ENCODE peak calls at places on chromosomes 7 and 10, in five cellular contexts. G, X, W, E and F are unnamed samples.

GRCh38 chr7:131625817-131626372 is 69.5 kb upstream of the PODXL start:
- DNase-seq in W (peak; percentile 44), E (no peak), X (peak; percentile 86), G (peak; percentile 52), F (no peak)

GRCh38 chr10:124003481-124004371 is 89.7 kb downstream of the CHST15 start:
- DNase-seq in W (no peak), E (no peak), X (no peak), G (no peak), F (no peak)

GRCh38 chr7:143217806-143218205 is 4.0 kb upstream of the TAS2R40 start:
- DNase-seq in E (no peak), G (no peak), W (no peak), X (no peak), F (no peak)

GRCh38 chr10:91974960-91975359 is 51.4 kb downstream of the BTAF1 start:
- DNase-seq in E (peak; percentile 9), G (peak; percentile 67), W (peak; percentile 74), X (peak; percentile 82), F (peak; percentile 4)

GRCh38 chr7:930975-931758 is 23.3 kb downstream of the ADAP1 start:
- DNase-seq in X (no peak), G (no peak), W (no peak), E (no peak), F (no peak)

GRCh38 chr10:84026821-84027257 is 112.5 kb upstream of the GHITM start:
- DNase-seq in W (peak; percentile 18), E (no peak), G (peak; percentile 14), X (peak; percentile 29), F (no peak)

GRCh38 chr10:101939718-101940117 is 96.1 kb upstream of the KCNIP2 start:
- DNase-seq in E (no peak), G (no peak), X (no peak), W (peak; percentile 38), F (no peak)

GRCh38 chr7:147483634-147484292 is 1106.8 kb upstream of the C7orf33 start:
- DNase-seq in X (peak; percentile 39), G (peak; percentile 17), W (no peak), E (no peak), F (no peak)

GRCh38 chr7:131336956-131337355 is 9.3 kb downstream of the MKLN1 start:
- DNase-seq in X (peak; percentile 38), W (peak; percentile 38), G (peak; percentile 40), E (no peak), F (no peak)

GRCh38 chr7:41940760-41941343 is 238.0 kb upstream of the INHBA start:
- DNase-seq in E (peak; percentile 67), X (peak; percentile 88), G (peak; percentile 84), W (peak; percentile 86), F (no peak)

GRCh38 chr10:1807924-1808323 is 70.6 kb upstream of the ADARB2 start:
- DNase-seq in E (no peak), X (no peak), W (no peak), G (no peak), F (no peak)

GRCh38 chr7:16509829-16510228 is 16.8 kb upstream of the LRRC72 start:
- DNase-seq in E (no peak), G (no peak), X (no peak), W (no peak), F (no peak)

GRCh38 chr7:45001826-45002225 is 1.8 kb downstream of the CCM2 start:
- DNase-seq in X (no peak), G (no peak), E (no peak), W (no peak), F (no peak)

GRCh38 chr7:157373493-157373892 is 36.7 kb downstream of the DNAJB6 start:
- DNase-seq in X (no peak), G (no peak), W (no peak), E (no peak), F (no peak)

GRCh38 chr7:29039747-29040569 is 81.8 kb upstream of the TRIL start:
- DNase-seq in G (peak; percentile 23), E (no peak), X (peak; percentile 15), W (peak; percentile 26), F (no peak)

GRCh38 chr10:104993085-104993484 is 352.0 kb downstream of the SORCS3 start:
- DNase-seq in W (no peak), G (no peak), X (no peak), E (no peak), F (no peak)

GRCh38 chr7:23607130-23607529 is 9.9 kb downstream of the CCDC126 start:
- DNase-seq in X (no peak), G (no peak), W (no peak), E (no peak), F (no peak)

GRCh38 chr10:18689498-18689897 is 30.3 kb downstream of the ARL5B start:
- DNase-seq in E (no peak), W (peak; percentile 76), X (peak; percentile 64), G (peak; percentile 55), F (peak; percentile 10)

GRCh38 chr7:156616269-156617202 is 24.0 kb upstream of the RNF32 start:
- DNase-seq in X (no peak), E (no peak), W (peak; percentile 11), G (no peak), F (no peak)

GRCh38 chr7:94286111-94286510 is 108.6 kb upstream of the COL1A2 start:
- DNase-seq in E (no peak), G (peak; percentile 46), X (peak; percentile 52), W (peak; percentile 35), F (no peak)

GRCh38 chr10:58305821-58306220 is 29.0 kb upstream of the UBE2D1 start:
- DNase-seq in W (no peak), X (no peak), E (no peak), G (no peak), F (no peak)

GRCh38 chr10:90289037-90289436 is 568.8 kb downstream of the HTR7 start:
- DNase-seq in W (peak; percentile 67), G (peak; percentile 40), E (no peak), X (peak; percentile 74), F (no peak)

GRCh38 chr10:90743291-90743690 is 114.5 kb downstream of the HTR7 start:
- DNase-seq in G (no peak), E (no peak), W (no peak), X (no peak), F (no peak)

GRCh38 chr10:28367865-28368541 is 65.1 kb upstream of the MPP7 start:
- DNase-seq in G (peak; percentile 3), W (peak; percentile 4), X (no peak), E (peak; percentile 52), F (no peak)

GRCh38 chr7:3309140-3309539 is 8.1 kb downstream of the SDK1 start:
- DNase-seq in W (peak; percentile 15), G (peak; percentile 20), E (no peak), X (peak; percentile 36), F (no peak)
- TF ChIP-seq CTCF in W (no peak), G (no peak), E (no peak), X (no peak), F (no peak)

DNA sequence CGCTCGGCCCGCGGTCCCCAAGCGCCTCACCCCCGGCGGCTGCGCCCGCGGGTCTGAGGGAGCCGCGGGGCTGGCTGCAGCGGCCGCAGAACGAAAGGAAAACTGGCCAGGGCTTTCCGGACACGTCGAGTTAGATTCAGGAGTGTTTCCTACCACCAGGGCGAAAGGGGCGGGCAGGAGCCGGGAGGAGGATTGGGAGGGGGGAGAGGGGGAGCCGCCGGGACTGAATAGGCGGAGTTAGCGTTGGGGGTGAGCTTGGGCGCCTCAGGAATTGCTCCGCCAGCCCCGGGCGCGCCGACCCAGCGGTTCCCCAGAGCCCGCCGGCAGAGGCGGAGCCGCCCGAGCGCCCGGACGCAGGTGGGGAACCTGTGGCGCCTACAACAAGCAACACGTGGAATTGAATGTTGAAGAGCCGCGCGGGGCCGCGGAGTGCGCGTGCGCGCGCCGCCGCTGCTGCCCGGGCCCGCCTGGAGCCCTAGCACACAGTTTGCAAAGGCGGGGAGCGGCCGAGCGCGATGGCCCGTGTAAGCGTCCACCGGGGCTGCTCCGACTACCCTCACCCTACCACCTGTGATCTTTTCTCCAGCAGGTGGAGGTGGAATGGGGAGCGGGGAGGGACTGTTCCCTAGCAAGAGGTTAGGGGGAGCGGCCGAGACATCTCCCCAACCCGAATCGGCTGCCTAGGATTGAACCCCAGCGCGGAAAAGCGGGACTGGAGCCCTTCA is at the start of gene CADPS2:
- DNase-seq in G (peak; percentile 77), E (no peak), X (peak; percentile 94), W (peak; percentile 93), F (peak; percentile 62)
- TF ChIP-seq CTCF in G (peak; percentile 18), E (no peak), X (peak; percentile 47), W (peak; percentile 47), F (peak; percentile 17)

GRCh38 chr7:30412810-30413504 is 65.6 kb downstream of the NOD1 start:
- DNase-seq in W (peak; percentile 91), E (peak; percentile 81), X (peak; percentile 93), G (peak; percentile 88), F (peak; percentile 67)
- TF ChIP-seq CTCF in W (peak; percentile 71), E (peak; percentile 47), X (peak; percentile 55), G (peak; percentile 55), F (peak; percentile 52)

GRCh38 chr10:4984223-4984622 is 19.4 kb downstream of the AKR1C2 start:
- DNase-seq in G (no peak), X (no peak), W (no peak), E (no peak), F (no peak)

GRCh38 chr10:4980793-4981192 is 17.6 kb downstream of the AKR1C1 start:
- DNase-seq in G (no peak), W (no peak), E (no peak), X (no peak), F (no peak)

GRCh38 chr10:4983615-4984216 is 19.9 kb downstream of the AKR1C2 start:
- DNase-seq in X (no peak), E (no peak), W (no peak), G (no peak), F (no peak)

GRCh38 chr10:4982764-4983226 is 19.6 kb downstream of the AKR1C1 start:
- DNase-seq in E (no peak), X (peak; percentile 53), W (no peak), G (peak; percentile 66), F (no peak)

GRCh38 chr10:4981722-4982471 is 18.7 kb downstream of the AKR1C1 start:
- DNase-seq in X (peak; percentile 64), E (no peak), W (peak; percentile 74), G (peak; percentile 69), F (no peak)
- TF ChIP-seq CTCF in X (peak; percentile 53), E (peak; percentile 33), W (peak; percentile 64), G (peak; percentile 52), F (peak; percentile 26)

GRCh38 chr10:73398024-73398423 is 15.8 kb downstream of the ANXA7 start:
- DNase-seq in G (no peak), E (no peak), W (no peak), X (no peak), F (no peak)
- TF ChIP-seq CTCF in G (peak; percentile 26), E (peak; percentile 28), W (peak; percentile 34), X (no peak), F (peak; percentile 2)

DNA sequence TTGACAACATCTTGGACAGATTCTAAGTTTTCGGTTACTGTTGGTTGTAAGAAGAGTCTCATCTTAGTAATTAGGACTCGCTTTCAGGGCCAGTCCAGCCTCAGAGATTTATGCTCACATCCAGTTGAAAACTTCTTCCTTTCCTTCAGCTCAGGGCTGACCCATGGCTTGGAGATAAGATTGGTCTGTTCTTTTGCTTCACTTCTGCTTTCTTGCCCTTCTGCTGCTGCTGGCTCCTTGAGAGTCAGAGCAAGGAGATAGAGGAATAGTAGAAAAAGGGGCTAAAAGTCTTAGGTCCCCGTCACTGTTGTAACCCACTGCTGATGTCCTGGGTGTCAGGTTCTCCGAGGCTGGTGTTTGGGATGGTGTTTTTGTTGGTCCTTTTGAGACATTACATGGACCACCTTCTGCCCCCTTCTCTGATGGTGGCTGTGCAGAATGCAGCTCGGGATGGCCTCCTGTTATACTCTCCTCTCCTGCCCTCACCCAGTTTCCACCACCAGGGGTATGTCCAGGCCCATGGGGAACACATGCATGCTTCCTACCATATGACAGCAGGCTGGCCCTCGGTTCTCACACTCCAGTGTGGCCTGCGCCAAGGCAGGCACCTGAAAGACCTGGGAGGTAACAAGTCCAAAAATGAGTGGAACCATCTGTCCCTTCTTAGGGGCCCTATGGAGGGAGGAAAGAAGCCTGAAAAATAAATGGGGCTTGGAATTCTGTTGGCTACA is 67.8 kb upstream of the PCBD1 start:
- DNase-seq in E (no peak), X (no peak), G (no peak), W (no peak), F (no peak)
- TF ChIP-seq CTCF in E (peak; percentile 16), X (no peak), G (no peak), W (peak; percentile 9), F (no peak)